ENCODE peak calls at places on chromosomes 3 and 15, in seven cellular contexts. One of them, this sample, is unnamed.
A peak's percentile ranks its signal among the peaks of the same experiment; 100 is the strongest.

GRCh38 chr15:92571824-92572223 is 83.8 kb downstream of the FAM174B start:
- DNase-seq in HFFc6: no peak
- DNase-seq in GM12865: no peak
- DNase-seq in endothelial cell: no peak
- DNase-seq in colonic mucosa: no peak
- DNase-seq in breast epithelium: no peak
- DNase-seq in neural progenitor cell: no peak
- DNase-seq in this sample: no peak

GRCh38 chr3:143957447-143957846 is 14.2 kb upstream of the DIPK2A start:
- DNase-seq in HFFc6: no peak
- DNase-seq in GM12865: no peak
- DNase-seq in endothelial cell: no peak
- DNase-seq in colonic mucosa: no peak
- DNase-seq in breast epithelium: no peak
- DNase-seq in neural progenitor cell: no peak
- DNase-seq in this sample: no peak

GRCh38 chr3:72246685-72247084 is 461.7 kb upstream of the PROK2 start:
- DNase-seq in HFFc6: no peak
- DNase-seq in GM12865: no peak
- DNase-seq in endothelial cell: no peak
- DNase-seq in colonic mucosa: no peak
- DNase-seq in breast epithelium: no peak
- DNase-seq in neural progenitor cell: no peak
- DNase-seq in this sample: no peak

GRCh38 chr3:138829886-138830510 is 4.7 kb downstream of the PIK3CB start:
- DNase-seq in HFFc6: no peak
- DNase-seq in GM12865: no peak
- DNase-seq in endothelial cell: no peak
- DNase-seq in colonic mucosa: no peak
- DNase-seq in breast epithelium: no peak
- DNase-seq in neural progenitor cell: no peak
- DNase-seq in this sample: no peak

GRCh38 chr3:40109641-40110490 is 199.6 kb upstream of the EIF1B start:
- DNase-seq in HFFc6: peak; percentile 33
- DNase-seq in GM12865: no peak
- DNase-seq in endothelial cell: peak; percentile 18
- DNase-seq in colonic mucosa: no peak
- DNase-seq in breast epithelium: no peak
- DNase-seq in neural progenitor cell: peak; percentile 54
- DNase-seq in this sample: no peak

GRCh38 chr3:168040624-168041208 is 55.0 kb downstream of the GOLIM4 start:
- DNase-seq in HFFc6: peak; percentile 58
- DNase-seq in GM12865: peak; percentile 52
- DNase-seq in endothelial cell: peak; percentile 18
- DNase-seq in colonic mucosa: no peak
- DNase-seq in breast epithelium: no peak
- DNase-seq in neural progenitor cell: peak; percentile 70
- DNase-seq in this sample: no peak

GRCh38 chr3:193650585-193650984 is 57.6 kb downstream of the OPA1 start:
- DNase-seq in HFFc6: no peak
- DNase-seq in GM12865: no peak
- DNase-seq in endothelial cell: no peak
- DNase-seq in colonic mucosa: no peak
- DNase-seq in breast epithelium: no peak
- DNase-seq in neural progenitor cell: no peak
- DNase-seq in this sample: no peak

GRCh38 chr15:67304778-67305177 is 50.2 kb downstream of the IQCH start:
- DNase-seq in HFFc6: no peak
- DNase-seq in GM12865: no peak
- DNase-seq in endothelial cell: no peak
- DNase-seq in colonic mucosa: no peak
- DNase-seq in breast epithelium: no peak
- DNase-seq in neural progenitor cell: no peak
- DNase-seq in this sample: no peak

GRCh38 chr3:31704156-31704555 is 171.4 kb downstream of the STT3B start:
- DNase-seq in HFFc6: no peak
- DNase-seq in GM12865: no peak
- DNase-seq in endothelial cell: no peak
- DNase-seq in colonic mucosa: no peak
- DNase-seq in breast epithelium: no peak
- DNase-seq in neural progenitor cell: no peak
- DNase-seq in this sample: no peak

GRCh38 chr3:43895573-43895972 is 204.8 kb downstream of the ABHD5 start:
- DNase-seq in HFFc6: no peak
- DNase-seq in GM12865: no peak
- DNase-seq in endothelial cell: no peak
- DNase-seq in colonic mucosa: no peak
- DNase-seq in breast epithelium: no peak
- DNase-seq in neural progenitor cell: no peak
- DNase-seq in this sample: no peak

GRCh38 chr3:43892535-43892934 is 201.8 kb downstream of the ABHD5 start:
- DNase-seq in HFFc6: no peak
- DNase-seq in GM12865: peak; percentile 58
- DNase-seq in endothelial cell: no peak
- DNase-seq in colonic mucosa: no peak
- DNase-seq in breast epithelium: no peak
- DNase-seq in neural progenitor cell: no peak
- DNase-seq in this sample: no peak

GRCh38 chr3:43892061-43892460 is 201.3 kb downstream of the ABHD5 start:
- DNase-seq in HFFc6: no peak
- DNase-seq in GM12865: no peak
- DNase-seq in endothelial cell: no peak
- DNase-seq in colonic mucosa: no peak
- DNase-seq in breast epithelium: no peak
- DNase-seq in neural progenitor cell: no peak
- DNase-seq in this sample: no peak

GRCh38 chr3:43893721-43894120 is 203.0 kb downstream of the ABHD5 start:
- DNase-seq in HFFc6: no peak
- DNase-seq in GM12865: no peak
- DNase-seq in endothelial cell: no peak
- DNase-seq in colonic mucosa: no peak
- DNase-seq in breast epithelium: no peak
- DNase-seq in neural progenitor cell: no peak
- DNase-seq in this sample: no peak

DNA sequence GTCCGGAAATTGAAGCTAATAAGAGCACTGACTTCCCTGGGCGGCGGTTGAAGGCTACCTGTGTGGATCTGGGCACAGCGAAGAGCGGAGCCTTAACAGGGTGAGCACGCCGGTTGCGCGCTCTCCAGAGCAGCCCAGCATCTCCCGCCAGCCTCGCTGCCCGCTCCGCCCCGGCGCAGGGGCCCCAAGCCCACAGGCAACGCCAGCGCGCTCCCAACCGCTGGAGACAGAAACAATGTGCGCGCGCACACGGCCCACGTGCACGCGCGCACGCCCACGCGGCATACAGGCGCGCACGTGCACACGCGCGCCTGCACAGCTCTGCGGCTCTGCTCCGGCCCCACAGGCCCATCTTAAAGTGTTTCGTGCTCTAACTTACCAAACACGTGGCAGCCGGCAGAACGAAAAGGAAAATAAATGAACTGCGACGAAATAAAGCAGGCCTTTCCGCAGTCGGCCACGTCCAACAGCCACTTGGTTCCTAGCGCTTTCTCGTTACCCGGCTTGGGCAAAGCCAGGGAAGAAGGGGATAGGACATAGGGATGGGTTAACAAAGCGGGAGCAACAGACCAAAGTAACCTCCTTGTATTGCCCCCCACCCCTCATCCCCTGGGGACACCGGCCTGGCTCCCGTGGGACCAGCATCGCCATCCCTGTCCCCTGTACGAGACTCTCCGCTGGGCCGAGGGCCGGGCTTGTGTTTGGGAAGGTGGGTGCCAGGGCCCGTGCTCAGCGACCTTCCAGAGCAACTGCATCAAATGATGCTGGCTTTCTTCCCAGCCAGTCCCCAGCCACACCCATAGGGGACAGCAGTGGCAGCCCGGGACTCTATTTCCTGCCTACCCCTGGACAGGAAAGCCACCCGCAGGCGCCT is 203.7 kb downstream of the ABHD5 start:
- DNase-seq in HFFc6: no peak
- DNase-seq in GM12865: peak; percentile 70
- DNase-seq in endothelial cell: peak; percentile 75
- DNase-seq in colonic mucosa: peak; percentile 20
- DNase-seq in breast epithelium: no peak
- DNase-seq in neural progenitor cell: peak; percentile 93
- DNase-seq in this sample: no peak
- TF ChIP-seq CTCF in HFFc6: no peak
- TF ChIP-seq CTCF in GM12865: no peak
- TF ChIP-seq CTCF in endothelial cell: no peak
- TF ChIP-seq CTCF in colonic mucosa: no peak
- TF ChIP-seq CTCF in breast epithelium: no peak
- TF ChIP-seq CTCF in neural progenitor cell: peak; percentile 37
- TF ChIP-seq CTCF in this sample: no peak

DNA sequence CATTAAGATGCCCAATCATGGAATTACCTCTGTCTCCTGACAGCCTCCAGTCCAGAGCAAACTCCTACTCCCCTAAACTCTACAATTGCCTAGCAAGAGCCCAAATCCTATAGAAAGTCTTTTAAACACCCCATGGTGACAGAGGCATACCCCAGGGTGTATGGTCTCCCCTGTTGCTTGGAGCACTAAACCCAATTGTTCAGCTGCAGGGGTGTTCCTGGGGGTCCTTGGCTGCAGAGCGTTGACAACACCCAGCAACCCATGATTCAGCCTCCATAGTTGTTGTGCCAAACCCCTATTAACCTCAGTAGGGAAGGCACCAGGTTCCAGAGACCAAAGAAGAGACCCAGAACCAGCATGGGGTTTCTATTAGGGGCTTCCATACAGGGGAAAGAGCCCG is 41.8 kb upstream of the NEDD4 start:
- DNase-seq in HFFc6: no peak
- DNase-seq in GM12865: no peak
- DNase-seq in endothelial cell: no peak
- DNase-seq in colonic mucosa: no peak
- DNase-seq in breast epithelium: no peak
- DNase-seq in neural progenitor cell: no peak
- DNase-seq in this sample: no peak
- TF ChIP-seq CTCF in HFFc6: no peak
- TF ChIP-seq CTCF in GM12865: no peak
- TF ChIP-seq CTCF in endothelial cell: no peak
- TF ChIP-seq CTCF in colonic mucosa: no peak
- TF ChIP-seq CTCF in breast epithelium: no peak
- TF ChIP-seq CTCF in neural progenitor cell: no peak
- TF ChIP-seq CTCF in this sample: no peak

GRCh38 chr3:124526601-124527000 is 203.7 kb upstream of the UMPS start:
- DNase-seq in HFFc6: no peak
- DNase-seq in GM12865: no peak
- DNase-seq in endothelial cell: no peak
- DNase-seq in colonic mucosa: no peak
- DNase-seq in breast epithelium: no peak
- DNase-seq in neural progenitor cell: no peak
- DNase-seq in this sample: no peak
- TF ChIP-seq CTCF in HFFc6: peak; percentile 38
- TF ChIP-seq CTCF in GM12865: no peak
- TF ChIP-seq CTCF in endothelial cell: peak; percentile 24
- TF ChIP-seq CTCF in colonic mucosa: no peak
- TF ChIP-seq CTCF in breast epithelium: no peak
- TF ChIP-seq CTCF in neural progenitor cell: peak; percentile 28
- TF ChIP-seq CTCF in this sample: no peak

DNA sequence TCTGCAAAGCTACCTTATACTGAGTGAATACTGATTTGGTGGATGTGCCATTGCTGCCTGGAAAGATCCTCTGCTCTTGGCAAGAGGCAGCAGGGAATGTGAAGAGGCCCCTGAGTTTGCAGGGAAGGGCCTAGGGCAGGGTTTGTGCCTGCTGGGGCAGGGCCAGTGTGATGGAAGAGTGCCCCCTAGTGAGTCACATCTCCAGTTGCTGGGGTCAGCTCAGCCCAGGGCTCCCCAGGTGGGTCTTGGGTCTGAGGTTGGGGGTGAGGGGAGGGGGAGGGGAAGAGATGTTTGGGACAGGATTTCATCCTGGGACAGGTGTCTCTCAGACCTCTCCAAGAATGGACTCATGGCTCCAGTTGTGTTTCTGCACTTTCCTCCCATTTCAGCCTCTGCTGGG is 4.1 kb upstream of the AMOTL2 start:
- DNase-seq in HFFc6: no peak
- DNase-seq in GM12865: peak; percentile 32
- DNase-seq in endothelial cell: no peak
- DNase-seq in colonic mucosa: peak; percentile 71
- DNase-seq in breast epithelium: no peak
- DNase-seq in neural progenitor cell: peak; percentile 72
- DNase-seq in this sample: no peak
- TF ChIP-seq CTCF in HFFc6: peak; percentile 65
- TF ChIP-seq CTCF in GM12865: peak; percentile 42
- TF ChIP-seq CTCF in endothelial cell: no peak
- TF ChIP-seq CTCF in colonic mucosa: peak; percentile 55
- TF ChIP-seq CTCF in breast epithelium: peak; percentile 30
- TF ChIP-seq CTCF in neural progenitor cell: peak; percentile 67
- TF ChIP-seq CTCF in this sample: peak; percentile 16

DNA sequence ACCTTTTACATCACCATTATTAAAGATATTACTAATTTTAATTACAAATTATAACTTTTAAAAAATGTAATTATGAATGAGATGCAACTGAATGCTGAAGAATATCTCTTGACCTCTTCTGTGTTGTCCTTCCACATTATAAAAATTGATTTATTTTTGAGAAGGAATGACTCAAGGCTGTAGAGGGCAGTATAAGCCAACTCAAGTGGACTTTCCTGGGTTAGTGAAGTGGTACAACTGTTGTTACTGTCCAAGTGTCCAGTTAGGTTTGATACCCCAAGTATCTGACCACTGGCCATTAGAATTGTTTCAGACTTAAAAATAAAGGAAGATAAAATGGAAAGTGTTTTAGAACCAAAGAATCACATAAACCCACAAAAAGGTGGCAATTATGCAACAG is 51.9 kb downstream of the BBX start:
- DNase-seq in HFFc6: peak; percentile 42
- DNase-seq in GM12865: peak; percentile 54
- DNase-seq in endothelial cell: peak; percentile 31
- DNase-seq in colonic mucosa: no peak
- DNase-seq in breast epithelium: no peak
- DNase-seq in neural progenitor cell: peak; percentile 40
- DNase-seq in this sample: no peak
- TF ChIP-seq CTCF in HFFc6: peak; percentile 78
- TF ChIP-seq CTCF in GM12865: peak; percentile 41
- TF ChIP-seq CTCF in endothelial cell: peak; percentile 32
- TF ChIP-seq CTCF in colonic mucosa: peak; percentile 49
- TF ChIP-seq CTCF in breast epithelium: no peak
- TF ChIP-seq CTCF in neural progenitor cell: peak; percentile 67
- TF ChIP-seq CTCF in this sample: peak; percentile 55